ENCODE peak calls at places on chromosomes 7 and 10, in five cellular contexts. R is K562, I is HEK293T, Y is HepG2, F is GM12878. E is an unnamed sample.

GRCh38 chr10:132518572-132519381 is 18.8 kb upstream of the INPP5A start:
- DNase-seq in R (peak; percentile 65), I (peak; percentile 77), Y (peak; percentile 79), F (no peak), E (no peak)

GRCh38 chr7:74272305-74273038 is 16.7 kb upstream of the CLIP2 start:
- DNase-seq in R (peak; percentile 84), I (no peak), Y (no peak), F (peak; percentile 97), E (peak; percentile 68)

GRCh38 chr7:100887186-100887954 is 2.1 kb downstream of the UFSP1 start:
- DNase-seq in R (peak; percentile 75), I (no peak), Y (no peak), F (peak; percentile 39), E (peak; percentile 54)

GRCh38 chr10:67657775-67658174 is 38.2 kb downstream of the CTNNA3 start:
- DNase-seq in R (no peak), I (peak; percentile 10), Y (no peak), F (no peak), E (no peak)

GRCh38 chr10:22320591-22321155 is at the start of gene BMI1:
- DNase-seq in R (peak; percentile 91), I (peak; percentile 80), Y (peak; percentile 63), F (no peak), E (peak; percentile 95)

GRCh38 chr10:103007017-103007416 is 88.9 kb downstream of the CNNM2 start:
- DNase-seq in R (no peak), I (no peak), Y (peak; percentile 70), F (no peak), E (no peak)

GRCh38 chr10:24944512-24945255 is 7.7 kb downstream of the PRTFDC1 start:
- DNase-seq in R (peak; percentile 85), I (no peak), Y (peak; percentile 69), F (no peak), E (no peak)

GRCh38 chr10:80177781-80178636 is 27.3 kb downstream of the ANXA11 start:
- DNase-seq in R (no peak), I (no peak), Y (no peak), F (no peak), E (no peak)

GRCh38 chr7:11355571-11355970 is 381.9 kb downstream of the PHF14 start:
- DNase-seq in R (no peak), I (no peak), Y (no peak), F (no peak), E (no peak)

GRCh38 chr10:93198401-93199175 is 124.9 kb downstream of the CYP26A1 start:
- DNase-seq in R (no peak), I (no peak), Y (no peak), F (no peak), E (no peak)

GRCh38 chr7:29364661-29365060 is 170.1 kb downstream of the CHN2 start:
- DNase-seq in R (no peak), I (no peak), Y (no peak), F (no peak), E (no peak)

GRCh38 chr7:150895809-150896208 is 43.5 kb downstream of the AOC1 start:
- DNase-seq in R (peak; percentile 6), I (no peak), Y (no peak), F (no peak), E (no peak)

GRCh38 chr7:123041085-123041484 is 45.6 kb upstream of the TAS2R16 start:
- DNase-seq in R (no peak), I (no peak), Y (no peak), F (no peak), E (no peak)

GRCh38 chr7:156344595-156344994 is 296.0 kb upstream of the RNF32 start:
- DNase-seq in R (no peak), I (no peak), Y (no peak), F (no peak), E (no peak)

GRCh38 chr7:42843209-42843800 is 68.6 kb downstream of the C7orf25 start:
- DNase-seq in R (peak; percentile 61), I (peak; percentile 74), Y (peak; percentile 31), F (no peak), E (peak; percentile 67)

GRCh38 chr7:26507375-26508068 is 215.9 kb downstream of the SNX10 start:
- DNase-seq in R (no peak), I (no peak), Y (no peak), F (no peak), E (peak; percentile 45)

GRCh38 chr7:106693659-106694353 is 32.8 kb upstream of the CCDC71L start:
- DNase-seq in R (peak; percentile 15), I (no peak), Y (no peak), F (no peak), E (no peak)

GRCh38 chr10:97701438-97702064 is 12.0 kb upstream of the MARVELD1 start:
- DNase-seq in R (peak; percentile 70), I (peak; percentile 89), Y (peak; percentile 70), F (no peak), E (peak; percentile 78)

DNA sequence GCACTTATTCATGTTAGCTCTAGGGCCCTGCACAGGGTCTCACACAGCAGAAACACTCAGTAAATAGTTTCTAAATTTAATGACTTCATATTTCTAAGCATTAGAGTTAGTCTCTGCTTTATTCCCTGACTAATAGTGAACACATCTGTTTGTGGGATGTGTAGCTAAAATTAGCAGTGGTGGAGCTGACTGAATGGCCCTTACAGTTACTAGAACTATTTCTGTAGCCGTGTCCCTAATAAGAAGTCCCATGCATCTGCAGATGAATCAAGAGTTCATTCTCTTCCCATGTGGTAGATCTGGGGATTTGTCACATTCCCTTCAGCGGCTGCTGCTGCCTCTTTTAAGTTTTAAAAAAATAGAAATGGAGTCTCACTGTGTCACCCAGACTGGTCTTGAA is 11.7 kb downstream of the MAP3K8 start:
- DNase-seq in R (no peak), I (no peak), Y (no peak), F (no peak), E (no peak)
- TF ChIP-seq FOXM1 in R (no peak), I (no peak), Y (no peak), F (no peak), E (no peak)

GRCh38 chr7:30475580-30475979 is 3.0 kb downstream of the NOD1 start:
- DNase-seq in R (no peak), I (no peak), Y (no peak), F (no peak), E (no peak)

GRCh38 chr7:30474893-30475292 is 3.7 kb downstream of the NOD1 start:
- DNase-seq in R (no peak), I (no peak), Y (no peak), F (no peak), E (no peak)

GRCh38 chr7:30478349-30479228 is at the start of gene NOD1:
- DNase-seq in R (peak; percentile 85), I (peak; percentile 81), Y (peak; percentile 40), F (no peak), E (peak; percentile 96)

GRCh38 chr7:30474485-30474884 is 4.1 kb downstream of the NOD1 start:
- DNase-seq in R (no peak), I (no peak), Y (no peak), F (no peak), E (no peak)

DNA sequence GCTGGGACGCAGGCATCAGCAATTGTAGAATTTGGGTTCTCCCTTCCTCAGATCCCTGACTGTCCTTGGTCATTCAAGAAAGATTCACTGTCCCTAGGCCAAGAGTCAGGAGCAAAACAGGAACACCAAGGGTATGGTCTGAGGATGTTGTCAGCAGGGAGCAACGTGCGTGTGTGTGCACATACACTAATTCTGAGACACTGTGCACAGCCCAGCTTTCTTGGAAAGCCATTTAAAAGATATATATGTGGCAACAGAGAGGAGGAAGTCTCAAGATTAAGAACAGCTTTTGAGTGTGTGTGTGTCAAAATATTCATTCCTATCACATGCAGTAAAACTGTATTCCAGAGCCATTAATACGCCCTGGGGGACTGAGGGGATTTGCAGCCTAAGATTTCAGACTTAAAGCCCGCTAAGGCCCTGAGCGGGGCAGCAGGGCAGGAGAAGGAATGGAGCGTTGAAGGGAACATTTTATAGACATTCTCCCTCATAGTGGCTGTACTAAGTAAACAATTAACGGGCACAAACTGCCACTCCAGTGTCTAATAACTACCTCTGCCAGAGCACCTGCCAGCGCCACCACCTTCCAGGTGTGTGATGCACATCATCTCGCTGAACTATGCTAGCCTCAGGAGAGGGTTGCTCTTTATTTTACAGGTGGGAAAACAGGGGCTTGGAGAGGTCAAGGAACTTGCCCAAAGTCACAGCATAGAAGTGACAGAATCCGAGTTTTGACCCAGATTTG is 2.0 kb downstream of the NOD1 start:
- DNase-seq in R (no peak), I (no peak), Y (no peak), F (no peak), E (no peak)
- TF ChIP-seq FOXM1 in R (no peak), I (no peak), Y (no peak), F (no peak), E (no peak)

GRCh38 chr7:50865450-50865849 is 82.8 kb upstream of the GRB10 start:
- DNase-seq in R (no peak), I (no peak), Y (no peak), F (no peak), E (no peak)

GRCh38 chr7:50868426-50869100 is 85.9 kb upstream of the GRB10 start:
- DNase-seq in R (no peak), I (no peak), Y (no peak), F (no peak), E (no peak)

GRCh38 chr7:50866343-50867047 is 83.8 kb upstream of the GRB10 start:
- DNase-seq in R (no peak), I (no peak), Y (no peak), F (no peak), E (no peak)

GRCh38 chr7:50867048-50867383 is 84.3 kb upstream of the GRB10 start:
- DNase-seq in R (no peak), I (no peak), Y (no peak), F (no peak), E (no peak)

DNA sequence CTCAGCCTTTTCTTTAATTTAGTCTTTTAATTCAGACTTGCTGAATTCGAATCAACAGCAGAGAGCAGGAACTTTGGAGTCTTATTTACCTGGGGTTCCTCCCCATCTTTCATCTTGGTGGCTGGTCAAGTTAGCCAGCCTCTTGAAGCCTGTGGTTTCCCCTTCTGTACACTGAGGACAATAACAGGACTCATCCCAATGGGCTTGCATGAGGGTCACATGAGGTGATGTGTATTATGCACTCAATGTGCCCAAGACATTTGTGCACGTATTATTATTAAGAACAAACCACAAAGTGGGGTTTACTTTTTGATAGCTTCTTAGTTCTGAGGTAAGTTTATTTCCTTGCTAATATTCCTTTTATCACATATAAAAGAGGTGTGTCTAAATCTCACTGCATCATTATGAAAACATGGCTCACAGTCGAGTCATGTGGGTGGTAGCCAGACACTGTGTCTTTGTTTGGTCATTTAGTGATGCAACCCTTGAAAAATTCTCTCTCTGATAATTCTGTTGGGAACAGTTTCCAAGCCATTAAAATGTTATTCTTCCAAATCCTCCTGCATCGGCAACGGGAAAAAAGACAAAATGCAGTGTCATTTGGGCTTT is 86.5 kb upstream of the GRB10 start:
- DNase-seq in R (no peak), I (no peak), Y (peak; percentile 8), F (no peak), E (no peak)
- TF ChIP-seq FOXM1 in R (no peak), I (no peak), Y (no peak), F (no peak), E (no peak)

GRCh38 chr10:77289790-77290189 is 347.8 kb downstream of the KCNMA1 start:
- DNase-seq in R (no peak), I (no peak), Y (no peak), F (no peak), E (peak; percentile 44)
- TF ChIP-seq FOXM1 in R (no peak), I (no peak), Y (no peak), F (no peak), E (peak; percentile 45)

GRCh38 chr10:6416892-6417512 is 163.1 kb downstream of the PRKCQ start:
- DNase-seq in R (peak; percentile 58), I (peak; percentile 46), Y (peak; percentile 35), F (no peak), E (peak; percentile 44)
- TF ChIP-seq FOXM1 in R (no peak), I (no peak), Y (no peak), F (no peak), E (no peak)

GRCh38 chr10:90856964-90857634 is 740 bp downstream of the HTR7 start:
- DNase-seq in R (no peak), I (no peak), Y (no peak), F (no peak), E (no peak)
- TF ChIP-seq FOXM1 in R (no peak), I (no peak), Y (no peak), F (no peak), E (no peak)

E was measured in SK-N-SH.